ENCODE peak calls at places on chromosomes 1 and 21, in eight cellular contexts. One of them, this sample, is unnamed.

GRCh38 chr21:42646076-42646825 is 7.2 kb upstream of the PDE9A start:
- DNase-seq in NCI-H187 treated with DMSO at 0.1 percent for 48 hours: no peak
- DNase-seq in aorta: peak; percentile 54
- DNase-seq in stimulated activated CD8-positive, alpha-beta memory T cell treated with anti-CD3 and anti-CD28 coated beads, Interleukin-7, amount 100 ng/mL, for 1 hour: no peak
- DNase-seq in lung microvascular endothelial cell: no peak
- DNase-seq in iris pigment epithelial cell: no peak
- DNase-seq in GM04503: no peak
- DNase-seq in GDM1: no peak
- DNase-seq in this sample: no peak

GRCh38 chr1:229284887-229285286 is 14.0 kb downstream of the RAB4A start:
- DNase-seq in NCI-H187 treated with DMSO at 0.1 percent for 48 hours: no peak
- DNase-seq in aorta: no peak
- DNase-seq in stimulated activated CD8-positive, alpha-beta memory T cell treated with anti-CD3 and anti-CD28 coated beads, Interleukin-7, amount 100 ng/mL, for 1 hour: no peak
- DNase-seq in lung microvascular endothelial cell: no peak
- DNase-seq in iris pigment epithelial cell: no peak
- DNase-seq in GM04503: no peak
- DNase-seq in GDM1: no peak
- DNase-seq in this sample: no peak

GRCh38 chr1:16078925-16079656 is 5.6 kb upstream of the FAM131C start:
- DNase-seq in NCI-H187 treated with DMSO at 0.1 percent for 48 hours: peak; percentile 6
- DNase-seq in aorta: peak; percentile 92
- DNase-seq in stimulated activated CD8-positive, alpha-beta memory T cell treated with anti-CD3 and anti-CD28 coated beads, Interleukin-7, amount 100 ng/mL, for 1 hour: peak; percentile 44
- DNase-seq in lung microvascular endothelial cell: peak; percentile 70
- DNase-seq in iris pigment epithelial cell: peak; percentile 64
- DNase-seq in GM04503: no peak
- DNase-seq in GDM1: peak; percentile 45
- DNase-seq in this sample: peak; percentile 65

GRCh38 chr1:221576268-221576667 is 165.6 kb downstream of the DUSP10 start:
- DNase-seq in NCI-H187 treated with DMSO at 0.1 percent for 48 hours: no peak
- DNase-seq in aorta: no peak
- DNase-seq in stimulated activated CD8-positive, alpha-beta memory T cell treated with anti-CD3 and anti-CD28 coated beads, Interleukin-7, amount 100 ng/mL, for 1 hour: no peak
- DNase-seq in lung microvascular endothelial cell: peak; percentile 6
- DNase-seq in iris pigment epithelial cell: peak; percentile 90
- DNase-seq in GM04503: no peak
- DNase-seq in GDM1: no peak
- DNase-seq in this sample: no peak

GRCh38 chr1:57843760-57844159 is 419.9 kb upstream of the DAB1 start:
- DNase-seq in NCI-H187 treated with DMSO at 0.1 percent for 48 hours: no peak
- DNase-seq in aorta: no peak
- DNase-seq in stimulated activated CD8-positive, alpha-beta memory T cell treated with anti-CD3 and anti-CD28 coated beads, Interleukin-7, amount 100 ng/mL, for 1 hour: no peak
- DNase-seq in lung microvascular endothelial cell: no peak
- DNase-seq in iris pigment epithelial cell: peak; percentile 28
- DNase-seq in GM04503: no peak
- DNase-seq in GDM1: no peak
- DNase-seq in this sample: no peak

GRCh38 chr1:53367503-53368313 is 39.8 kb upstream of the LRP8 start:
- DNase-seq in NCI-H187 treated with DMSO at 0.1 percent for 48 hours: no peak
- DNase-seq in aorta: peak; percentile 57
- DNase-seq in stimulated activated CD8-positive, alpha-beta memory T cell treated with anti-CD3 and anti-CD28 coated beads, Interleukin-7, amount 100 ng/mL, for 1 hour: no peak
- DNase-seq in lung microvascular endothelial cell: no peak
- DNase-seq in iris pigment epithelial cell: no peak
- DNase-seq in GM04503: no peak
- DNase-seq in GDM1: peak; percentile 42
- DNase-seq in this sample: no peak

GRCh38 chr1:116766616-116767469 is 12.6 kb downstream of the CD2 start:
- DNase-seq in NCI-H187 treated with DMSO at 0.1 percent for 48 hours: no peak
- DNase-seq in aorta: no peak
- DNase-seq in stimulated activated CD8-positive, alpha-beta memory T cell treated with anti-CD3 and anti-CD28 coated beads, Interleukin-7, amount 100 ng/mL, for 1 hour: no peak
- DNase-seq in lung microvascular endothelial cell: no peak
- DNase-seq in iris pigment epithelial cell: no peak
- DNase-seq in GM04503: no peak
- DNase-seq in GDM1: no peak
- DNase-seq in this sample: no peak

GRCh38 chr21:44986471-44987291 is 46.9 kb downstream of the SLX9 start:
- DNase-seq in NCI-H187 treated with DMSO at 0.1 percent for 48 hours: no peak
- DNase-seq in aorta: peak; percentile 82
- DNase-seq in stimulated activated CD8-positive, alpha-beta memory T cell treated with anti-CD3 and anti-CD28 coated beads, Interleukin-7, amount 100 ng/mL, for 1 hour: no peak
- DNase-seq in lung microvascular endothelial cell: no peak
- DNase-seq in iris pigment epithelial cell: no peak
- DNase-seq in GM04503: no peak
- DNase-seq in GDM1: no peak
- DNase-seq in this sample: no peak

GRCh38 chr1:2921970-2922686 is 99.1 kb upstream of the ACTRT2 start:
- DNase-seq in NCI-H187 treated with DMSO at 0.1 percent for 48 hours: no peak
- DNase-seq in aorta: no peak
- DNase-seq in stimulated activated CD8-positive, alpha-beta memory T cell treated with anti-CD3 and anti-CD28 coated beads, Interleukin-7, amount 100 ng/mL, for 1 hour: no peak
- DNase-seq in lung microvascular endothelial cell: no peak
- DNase-seq in iris pigment epithelial cell: no peak
- DNase-seq in GM04503: no peak
- DNase-seq in GDM1: no peak
- DNase-seq in this sample: no peak

GRCh38 chr1:91440845-91441244 is 36.2 kb upstream of the HFM1 start:
- DNase-seq in NCI-H187 treated with DMSO at 0.1 percent for 48 hours: no peak
- DNase-seq in aorta: no peak
- DNase-seq in stimulated activated CD8-positive, alpha-beta memory T cell treated with anti-CD3 and anti-CD28 coated beads, Interleukin-7, amount 100 ng/mL, for 1 hour: no peak
- DNase-seq in lung microvascular endothelial cell: peak; percentile 3
- DNase-seq in iris pigment epithelial cell: peak; percentile 17
- DNase-seq in GM04503: no peak
- DNase-seq in GDM1: peak; percentile 3
- DNase-seq in this sample: no peak

GRCh38 chr21:26776320-26777021 is 68.7 kb downstream of the ADAMTS1 start:
- DNase-seq in NCI-H187 treated with DMSO at 0.1 percent for 48 hours: no peak
- DNase-seq in aorta: no peak
- DNase-seq in stimulated activated CD8-positive, alpha-beta memory T cell treated with anti-CD3 and anti-CD28 coated beads, Interleukin-7, amount 100 ng/mL, for 1 hour: no peak
- DNase-seq in lung microvascular endothelial cell: no peak
- DNase-seq in iris pigment epithelial cell: peak; percentile 86
- DNase-seq in GM04503: peak; percentile 22
- DNase-seq in GDM1: no peak
- DNase-seq in this sample: no peak

GRCh38 chr1:27526569-27527222 is 36.7 kb upstream of the WASF2 start:
- DNase-seq in NCI-H187 treated with DMSO at 0.1 percent for 48 hours: no peak
- DNase-seq in aorta: no peak
- DNase-seq in stimulated activated CD8-positive, alpha-beta memory T cell treated with anti-CD3 and anti-CD28 coated beads, Interleukin-7, amount 100 ng/mL, for 1 hour: no peak
- DNase-seq in lung microvascular endothelial cell: no peak
- DNase-seq in iris pigment epithelial cell: no peak
- DNase-seq in GM04503: no peak
- DNase-seq in GDM1: no peak
- DNase-seq in this sample: no peak

GRCh38 chr1:61851849-61852692 is 109.8 kb downstream of the PATJ start:
- DNase-seq in NCI-H187 treated with DMSO at 0.1 percent for 48 hours: no peak
- DNase-seq in aorta: no peak
- DNase-seq in stimulated activated CD8-positive, alpha-beta memory T cell treated with anti-CD3 and anti-CD28 coated beads, Interleukin-7, amount 100 ng/mL, for 1 hour: no peak
- DNase-seq in lung microvascular endothelial cell: peak; percentile 81
- DNase-seq in iris pigment epithelial cell: peak; percentile 73
- DNase-seq in GM04503: peak; percentile 32
- DNase-seq in GDM1: peak; percentile 15
- DNase-seq in this sample: peak; percentile 10

GRCh38 chr1:67575861-67576260 is 109.1 kb upstream of the GADD45A start:
- DNase-seq in NCI-H187 treated with DMSO at 0.1 percent for 48 hours: no peak
- DNase-seq in aorta: no peak
- DNase-seq in stimulated activated CD8-positive, alpha-beta memory T cell treated with anti-CD3 and anti-CD28 coated beads, Interleukin-7, amount 100 ng/mL, for 1 hour: no peak
- DNase-seq in lung microvascular endothelial cell: peak; percentile 72
- DNase-seq in iris pigment epithelial cell: peak; percentile 91
- DNase-seq in GM04503: peak; percentile 86
- DNase-seq in GDM1: no peak
- DNase-seq in this sample: no peak

GRCh38 chr1:167454304-167454928 is 63.9 kb downstream of the CD247 start:
- DNase-seq in NCI-H187 treated with DMSO at 0.1 percent for 48 hours: no peak
- DNase-seq in aorta: no peak
- DNase-seq in stimulated activated CD8-positive, alpha-beta memory T cell treated with anti-CD3 and anti-CD28 coated beads, Interleukin-7, amount 100 ng/mL, for 1 hour: no peak
- DNase-seq in lung microvascular endothelial cell: peak; percentile 19
- DNase-seq in iris pigment epithelial cell: no peak
- DNase-seq in GM04503: no peak
- DNase-seq in GDM1: no peak
- DNase-seq in this sample: no peak

GRCh38 chr1:171486048-171486519 is 754 bp downstream of the PRRC2C start:
- DNase-seq in NCI-H187 treated with DMSO at 0.1 percent for 48 hours: no peak
- DNase-seq in aorta: no peak
- DNase-seq in stimulated activated CD8-positive, alpha-beta memory T cell treated with anti-CD3 and anti-CD28 coated beads, Interleukin-7, amount 100 ng/mL, for 1 hour: peak; percentile 49
- DNase-seq in lung microvascular endothelial cell: peak; percentile 79
- DNase-seq in iris pigment epithelial cell: peak; percentile 73
- DNase-seq in GM04503: peak; percentile 31
- DNase-seq in GDM1: peak; percentile 38
- DNase-seq in this sample: peak; percentile 32

GRCh38 chr1:46800742-46801141 is 1.9 kb downstream of the CYP4B1 start:
- DNase-seq in NCI-H187 treated with DMSO at 0.1 percent for 48 hours: no peak
- DNase-seq in aorta: no peak
- DNase-seq in stimulated activated CD8-positive, alpha-beta memory T cell treated with anti-CD3 and anti-CD28 coated beads, Interleukin-7, amount 100 ng/mL, for 1 hour: no peak
- DNase-seq in lung microvascular endothelial cell: no peak
- DNase-seq in iris pigment epithelial cell: no peak
- DNase-seq in GM04503: no peak
- DNase-seq in GDM1: no peak
- DNase-seq in this sample: no peak

GRCh38 chr1:19332832-19333231 is 20.7 kb downstream of the SLC66A1 start:
- DNase-seq in NCI-H187 treated with DMSO at 0.1 percent for 48 hours: no peak
- DNase-seq in aorta: peak; percentile 31
- DNase-seq in stimulated activated CD8-positive, alpha-beta memory T cell treated with anti-CD3 and anti-CD28 coated beads, Interleukin-7, amount 100 ng/mL, for 1 hour: no peak
- DNase-seq in lung microvascular endothelial cell: no peak
- DNase-seq in iris pigment epithelial cell: no peak
- DNase-seq in GM04503: no peak
- DNase-seq in GDM1: no peak
- DNase-seq in this sample: no peak

GRCh38 chr1:51348147-51348527 is 17.8 kb upstream of the TTC39A start:
- DNase-seq in NCI-H187 treated with DMSO at 0.1 percent for 48 hours: no peak
- DNase-seq in aorta: no peak
- DNase-seq in stimulated activated CD8-positive, alpha-beta memory T cell treated with anti-CD3 and anti-CD28 coated beads, Interleukin-7, amount 100 ng/mL, for 1 hour: no peak
- DNase-seq in lung microvascular endothelial cell: no peak
- DNase-seq in iris pigment epithelial cell: no peak
- DNase-seq in GM04503: no peak
- DNase-seq in GDM1: no peak
- DNase-seq in this sample: no peak

GRCh38 chr1:44713321-44713781 is 17.6 kb downstream of the RNU5D-1 start:
- DNase-seq in NCI-H187 treated with DMSO at 0.1 percent for 48 hours: no peak
- DNase-seq in aorta: no peak
- DNase-seq in stimulated activated CD8-positive, alpha-beta memory T cell treated with anti-CD3 and anti-CD28 coated beads, Interleukin-7, amount 100 ng/mL, for 1 hour: no peak
- DNase-seq in lung microvascular endothelial cell: no peak
- DNase-seq in iris pigment epithelial cell: no peak
- DNase-seq in GM04503: no peak
- DNase-seq in GDM1: no peak
- DNase-seq in this sample: peak; percentile 42

GRCh38 chr1:7401814-7402547 is 369.1 kb upstream of the VAMP3 start:
- DNase-seq in NCI-H187 treated with DMSO at 0.1 percent for 48 hours: no peak
- DNase-seq in aorta: peak; percentile 13
- DNase-seq in stimulated activated CD8-positive, alpha-beta memory T cell treated with anti-CD3 and anti-CD28 coated beads, Interleukin-7, amount 100 ng/mL, for 1 hour: no peak
- DNase-seq in lung microvascular endothelial cell: peak; percentile 96
- DNase-seq in iris pigment epithelial cell: peak; percentile 99
- DNase-seq in GM04503: peak; percentile 98
- DNase-seq in GDM1: no peak
- DNase-seq in this sample: no peak

GRCh38 chr1:188065917-188066316 is 1237.2 kb downstream of the PLA2G4A start:
- DNase-seq in NCI-H187 treated with DMSO at 0.1 percent for 48 hours: no peak
- DNase-seq in aorta: no peak
- DNase-seq in stimulated activated CD8-positive, alpha-beta memory T cell treated with anti-CD3 and anti-CD28 coated beads, Interleukin-7, amount 100 ng/mL, for 1 hour: no peak
- DNase-seq in lung microvascular endothelial cell: peak; percentile 13
- DNase-seq in iris pigment epithelial cell: peak; percentile 82
- DNase-seq in GM04503: no peak
- DNase-seq in GDM1: no peak
- DNase-seq in this sample: no peak

GRCh38 chr1:14598007-14598497 is 433 bp upstream of the KAZN start:
- DNase-seq in NCI-H187 treated with DMSO at 0.1 percent for 48 hours: no peak
- DNase-seq in aorta: no peak
- DNase-seq in stimulated activated CD8-positive, alpha-beta memory T cell treated with anti-CD3 and anti-CD28 coated beads, Interleukin-7, amount 100 ng/mL, for 1 hour: no peak
- DNase-seq in lung microvascular endothelial cell: no peak
- DNase-seq in iris pigment epithelial cell: no peak
- DNase-seq in GM04503: no peak
- DNase-seq in GDM1: no peak
- DNase-seq in this sample: no peak

GRCh38 chr1:26959722-26960624 is at the start of gene KDF1:
- DNase-seq in NCI-H187 treated with DMSO at 0.1 percent for 48 hours: no peak
- DNase-seq in aorta: no peak
- DNase-seq in stimulated activated CD8-positive, alpha-beta memory T cell treated with anti-CD3 and anti-CD28 coated beads, Interleukin-7, amount 100 ng/mL, for 1 hour: no peak
- DNase-seq in lung microvascular endothelial cell: no peak
- DNase-seq in iris pigment epithelial cell: no peak
- DNase-seq in GM04503: no peak
- DNase-seq in GDM1: no peak
- DNase-seq in this sample: peak; percentile 94

GRCh38 chr1:162335126-162335525 is 41.5 kb downstream of the SPATA46 start:
- DNase-seq in NCI-H187 treated with DMSO at 0.1 percent for 48 hours: no peak
- DNase-seq in aorta: no peak
- DNase-seq in stimulated activated CD8-positive, alpha-beta memory T cell treated with anti-CD3 and anti-CD28 coated beads, Interleukin-7, amount 100 ng/mL, for 1 hour: no peak
- DNase-seq in lung microvascular endothelial cell: peak; percentile 61
- DNase-seq in iris pigment epithelial cell: no peak
- DNase-seq in GM04503: no peak
- DNase-seq in GDM1: no peak
- DNase-seq in this sample: no peak

GRCh38 chr21:33273044-33273443 is 6.9 kb downstream of the IL10RB start:
- DNase-seq in NCI-H187 treated with DMSO at 0.1 percent for 48 hours: no peak
- DNase-seq in aorta: no peak
- DNase-seq in stimulated activated CD8-positive, alpha-beta memory T cell treated with anti-CD3 and anti-CD28 coated beads, Interleukin-7, amount 100 ng/mL, for 1 hour: no peak
- DNase-seq in lung microvascular endothelial cell: peak; percentile 45
- DNase-seq in iris pigment epithelial cell: no peak
- DNase-seq in GM04503: no peak
- DNase-seq in GDM1: no peak
- DNase-seq in this sample: no peak

GRCh38 chr1:39973503-39974135 is 18.7 kb downstream of the MFSD2A start:
- DNase-seq in NCI-H187 treated with DMSO at 0.1 percent for 48 hours: peak; percentile 52
- DNase-seq in aorta: peak; percentile 92
- DNase-seq in stimulated activated CD8-positive, alpha-beta memory T cell treated with anti-CD3 and anti-CD28 coated beads, Interleukin-7, amount 100 ng/mL, for 1 hour: peak; percentile 30
- DNase-seq in lung microvascular endothelial cell: peak; percentile 63
- DNase-seq in iris pigment epithelial cell: peak; percentile 42
- DNase-seq in GM04503: no peak
- DNase-seq in GDM1: peak; percentile 52
- DNase-seq in this sample: peak; percentile 92

GRCh38 chr1:78114034-78114956 is 68.5 kb downstream of the GIPC2 start:
- DNase-seq in NCI-H187 treated with DMSO at 0.1 percent for 48 hours: peak; percentile 37
- DNase-seq in aorta: no peak
- DNase-seq in stimulated activated CD8-positive, alpha-beta memory T cell treated with anti-CD3 and anti-CD28 coated beads, Interleukin-7, amount 100 ng/mL, for 1 hour: peak; percentile 4
- DNase-seq in lung microvascular endothelial cell: peak; percentile 86
- DNase-seq in iris pigment epithelial cell: peak; percentile 78
- DNase-seq in GM04503: no peak
- DNase-seq in GDM1: peak; percentile 38
- DNase-seq in this sample: peak; percentile 63

GRCh38 chr1:15849775-15850449 is 2.4 kb downstream of the SPEN start:
- DNase-seq in NCI-H187 treated with DMSO at 0.1 percent for 48 hours: no peak
- DNase-seq in aorta: no peak
- DNase-seq in stimulated activated CD8-positive, alpha-beta memory T cell treated with anti-CD3 and anti-CD28 coated beads, Interleukin-7, amount 100 ng/mL, for 1 hour: no peak
- DNase-seq in lung microvascular endothelial cell: peak; percentile 49
- DNase-seq in iris pigment epithelial cell: peak; percentile 53
- DNase-seq in GM04503: no peak
- DNase-seq in GDM1: peak; percentile 58
- DNase-seq in this sample: peak; percentile 94

GRCh38 chr1:59302871-59303270 is 6.0 kb downstream of the FGGY start:
- DNase-seq in NCI-H187 treated with DMSO at 0.1 percent for 48 hours: no peak
- DNase-seq in aorta: no peak
- DNase-seq in stimulated activated CD8-positive, alpha-beta memory T cell treated with anti-CD3 and anti-CD28 coated beads, Interleukin-7, amount 100 ng/mL, for 1 hour: no peak
- DNase-seq in lung microvascular endothelial cell: no peak
- DNase-seq in iris pigment epithelial cell: no peak
- DNase-seq in GM04503: no peak
- DNase-seq in GDM1: no peak
- DNase-seq in this sample: no peak

GRCh38 chr1:100306735-100307313 is 40.8 kb downstream of the RTCA start:
- DNase-seq in NCI-H187 treated with DMSO at 0.1 percent for 48 hours: no peak
- DNase-seq in aorta: no peak
- DNase-seq in stimulated activated CD8-positive, alpha-beta memory T cell treated with anti-CD3 and anti-CD28 coated beads, Interleukin-7, amount 100 ng/mL, for 1 hour: no peak
- DNase-seq in lung microvascular endothelial cell: peak; percentile 65
- DNase-seq in iris pigment epithelial cell: no peak
- DNase-seq in GM04503: no peak
- DNase-seq in GDM1: no peak
- DNase-seq in this sample: no peak

GRCh38 chr1:20462397-20462796 is 23.6 kb downstream of the CAMK2N1 start:
- DNase-seq in NCI-H187 treated with DMSO at 0.1 percent for 48 hours: no peak
- DNase-seq in aorta: no peak
- DNase-seq in stimulated activated CD8-positive, alpha-beta memory T cell treated with anti-CD3 and anti-CD28 coated beads, Interleukin-7, amount 100 ng/mL, for 1 hour: no peak
- DNase-seq in lung microvascular endothelial cell: no peak
- DNase-seq in iris pigment epithelial cell: no peak
- DNase-seq in GM04503: no peak
- DNase-seq in GDM1: no peak
- DNase-seq in this sample: no peak

GRCh38 chr1:154768456-154769125 is 101.5 kb downstream of the KCNN3 start:
- DNase-seq in NCI-H187 treated with DMSO at 0.1 percent for 48 hours: no peak
- DNase-seq in aorta: peak; percentile 44
- DNase-seq in stimulated activated CD8-positive, alpha-beta memory T cell treated with anti-CD3 and anti-CD28 coated beads, Interleukin-7, amount 100 ng/mL, for 1 hour: no peak
- DNase-seq in lung microvascular endothelial cell: peak; percentile 24
- DNase-seq in iris pigment epithelial cell: peak; percentile 6
- DNase-seq in GM04503: no peak
- DNase-seq in GDM1: no peak
- DNase-seq in this sample: no peak